ENCODE peak calls at places on chromosomes 7 and 10, in nine cellular contexts. K is stomach; F is tibial nerve; X is CD8-positive, alpha-beta T cell; R is tibial artery; D is vagina; C is uterus; W is cardiac muscle cell; V is left ventricle myocardium inferior. L is an unnamed sample.

GRCh38 chr10:46216836-46217748 is 69.7 kb upstream of the ANTXRL start:
- DNase-seq in X (no peak), D (no peak), V (no peak), R (no peak), K (no peak), W (no peak), C (no peak), F (no peak), L (no peak)

GRCh38 chr7:38932509-38933168 is 23.6 kb upstream of the VPS41 start:
- DNase-seq in D (no peak), C (peak; percentile 25), W (peak; percentile 69), V (peak; percentile 34), X (peak; percentile 38), K (peak; percentile 64), R (peak; percentile 49), F (peak; percentile 73), L (no peak)

GRCh38 chr10:122264442-122264841 is 6.7 kb upstream of the BTBD16 start:
- DNase-seq in D (no peak), V (no peak), X (no peak), R (no peak), W (no peak), F (no peak), C (no peak), K (no peak), L (no peak)

GRCh38 chr10:75969031-75969430 is 537.6 kb downstream of the LRMDA start:
- DNase-seq in F (peak; percentile 17), K (no peak), V (no peak), W (no peak), R (no peak), X (no peak), C (no peak), D (no peak), L (no peak)

GRCh38 chr7:522071-522937 is 2.7 kb upstream of the PDGFA start:
- DNase-seq in W (peak; percentile 81), K (peak; percentile 81), X (no peak), D (no peak), C (peak; percentile 47), F (peak; percentile 33), R (peak; percentile 53), V (peak; percentile 70), L (no peak)

GRCh38 chr7:122987463-122987862 is 8.0 kb downstream of the TAS2R16 start:
- DNase-seq in C (no peak), W (no peak), K (no peak), X (no peak), F (no peak), R (no peak), D (no peak), V (no peak), L (no peak)

GRCh38 chr7:12322287-12322902 is 81.3 kb downstream of the VWDE start:
- DNase-seq in R (no peak), F (no peak), X (no peak), V (no peak), D (no peak), C (no peak), K (no peak), W (no peak), L (no peak)

GRCh38 chr7:574661-575395 is 55.2 kb upstream of the PDGFA start:
- DNase-seq in C (no peak), W (no peak), V (no peak), X (no peak), F (no peak), R (no peak), D (no peak), K (no peak), L (no peak)

GRCh38 chr10:66455304-66455703 is 470.5 kb upstream of the LRRTM3 start:
- DNase-seq in R (no peak), F (no peak), D (no peak), X (no peak), W (no peak), V (no peak), C (no peak), K (no peak), L (no peak)

GRCh38 chr7:159032753-159033472 is 111.8 kb downstream of the VIPR2 start:
- DNase-seq in K (peak; percentile 8), D (peak; percentile 67), F (peak; percentile 2), W (no peak), X (peak; percentile 8), R (peak; percentile 16), C (no peak), V (no peak), L (no peak)

GRCh38 chr10:31158000-31158658 is 126.5 kb upstream of the ZNF438 start:
- DNase-seq in C (no peak), R (no peak), D (no peak), K (no peak), V (no peak), F (no peak), X (no peak), W (no peak), L (no peak)

GRCh38 chr10:131729938-131730660 is 170.7 kb upstream of the PPP2R2D start:
- DNase-seq in D (no peak), W (no peak), F (no peak), R (no peak), K (peak; percentile 21), X (no peak), C (no peak), V (no peak), L (no peak)

GRCh38 chr10:47025540-47026300 is 114.5 kb downstream of the PTPN20 start:
- DNase-seq in X (peak; percentile 2), R (peak; percentile 79), W (no peak), D (peak; percentile 87), V (peak; percentile 14), K (peak; percentile 17), C (peak; percentile 34), F (no peak), L (no peak)

GRCh38 chr7:37674534-37674933 is 9.0 kb upstream of the GPR141 start:
- DNase-seq in C (no peak), R (no peak), W (no peak), X (no peak), V (no peak), D (no peak), F (no peak), K (no peak), L (no peak)

GRCh38 chr10:34670101-34670500 is 145.0 kb downstream of the PARD3 start:
- DNase-seq in D (no peak), W (no peak), R (no peak), C (no peak), X (no peak), V (no peak), K (no peak), F (no peak), L (no peak)

GRCh38 chr7:142110638-142111037 is 880 bp upstream of the MGAM2 start:
- DNase-seq in D (no peak), R (no peak), W (no peak), F (no peak), C (no peak), X (no peak), K (no peak), V (no peak), L (no peak)

GRCh38 chr7:142108728-142109505 is 2.6 kb upstream of the MGAM2 start:
- DNase-seq in R (no peak), K (no peak), C (no peak), F (no peak), D (no peak), X (no peak), V (no peak), W (no peak), L (no peak)

GRCh38 chr7:142110098-142110497 is 1.4 kb upstream of the MGAM2 start:
- DNase-seq in F (no peak), R (no peak), V (no peak), X (no peak), W (no peak), C (no peak), K (no peak), D (no peak), L (no peak)

GRCh38 chr7:142100634-142101033 is 10.9 kb upstream of the MGAM2 start:
- DNase-seq in V (no peak), W (no peak), R (no peak), C (no peak), D (no peak), F (no peak), X (no peak), K (no peak), L (no peak)

DNA sequence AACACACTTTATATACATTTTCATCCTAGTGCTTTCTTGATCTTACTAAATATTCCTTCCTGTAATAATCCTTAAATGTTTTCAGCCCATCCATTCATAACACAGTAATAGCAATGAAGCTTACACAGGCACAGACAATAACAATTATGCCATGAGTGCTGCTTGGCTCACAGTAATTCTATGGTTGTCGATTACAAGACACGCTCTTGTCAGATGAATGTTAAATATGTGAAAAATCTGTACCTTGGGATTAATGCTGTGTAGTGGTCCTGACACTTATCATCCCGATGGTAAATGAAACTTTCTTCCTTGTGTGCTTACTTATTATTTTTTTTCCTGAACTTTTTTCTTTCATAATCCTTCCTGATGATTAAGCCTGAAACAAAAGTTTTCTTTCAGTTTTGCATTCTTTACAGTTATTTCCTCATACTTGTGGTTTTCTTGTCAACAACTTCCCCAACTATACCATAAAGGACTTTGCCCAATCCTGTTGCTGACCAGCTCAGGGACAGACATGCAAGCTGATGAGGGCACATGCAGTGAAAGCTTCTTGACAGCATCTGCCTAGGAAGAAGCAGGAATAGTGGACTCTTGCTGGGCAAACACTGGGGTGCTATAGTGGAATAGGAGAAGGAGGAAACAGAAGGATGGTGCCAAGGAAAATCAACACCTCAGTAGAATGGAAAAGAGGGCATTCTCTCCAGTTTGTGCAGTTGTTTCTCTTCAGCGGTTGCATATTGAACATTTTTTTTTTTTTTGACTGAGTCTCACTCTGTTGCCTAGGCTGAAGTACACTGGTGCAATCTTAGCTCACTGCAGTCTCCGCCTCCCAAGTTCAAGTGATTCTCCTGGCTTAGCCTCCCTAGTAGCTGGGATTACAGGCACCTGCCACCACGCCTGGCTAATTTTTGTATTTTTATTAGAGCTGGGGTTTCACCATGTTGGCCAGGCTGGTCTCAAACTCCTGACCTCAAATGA is 6.7 kb upstream of the MGAM2 start:
- DNase-seq in F (no peak), X (no peak), R (peak; percentile 25), W (no peak), V (no peak), D (no peak), K (peak; percentile 37), C (no peak), L (no peak)
- H3K27ac ChIP-seq in F (no peak overlapping the region), X (no peak overlapping the region), R (no peak overlapping the region), W (no peak overlapping the region), V (no peak overlapping the region), D (no peak overlapping the region), K (peak overlapping the region; percentile 10), C (no peak overlapping the region), L (no peak overlapping the region)

GRCh38 chr10:78937800-78938694 is 130.7 kb upstream of the ZMIZ1 start:
- DNase-seq in F (no peak), W (peak; percentile 29), V (no peak), D (no peak), K (no peak), R (no peak), X (peak; percentile 15), C (no peak), L (no peak)
- TF ChIP-seq CTCF in F (no peak), W (no peak), V (no peak), D (no peak), K (no peak), R (peak; percentile 4), X (no peak), C (no peak), L (no peak)

GRCh38 chr7:41448104-41448503 is 254.8 kb downstream of the INHBA start:
- DNase-seq in D (no peak), W (no peak), C (no peak), V (no peak), X (no peak), K (no peak), R (no peak), F (no peak), L (no peak)
- H3K27ac ChIP-seq in D (no peak overlapping the region), W (peak overlapping the region; percentile 72), C (no peak overlapping the region), V (peak overlapping the region; percentile 33), X (no peak overlapping the region), K (no peak overlapping the region), R (no peak overlapping the region), F (no peak overlapping the region), L (no peak overlapping the region)

GRCh38 chr10:71319042-71319799 is at the start of gene SLC29A3:
- DNase-seq in X (peak; percentile 80), C (peak; percentile 80), V (peak; percentile 83), K (peak; percentile 85), D (no peak), R (peak; percentile 74), W (peak; percentile 88), F (peak; percentile 60), L (peak; percentile 69)
- TF ChIP-seq CTCF in X (peak; percentile 38), C (peak; percentile 70), V (peak; percentile 69), K (peak; percentile 73), D (peak; percentile 29), R (peak; percentile 41), W (peak; percentile 85), F (peak; percentile 74), L (peak; percentile 56)